ENCODE peak calls at places on chromosomes 4 and X, in four cellular contexts. Q is cardiac muscle cell, H is NB4, X is astrocyte. V is an unnamed sample.

GRCh38 chrX:132957211-132958085 is 981 bp downstream of the HS6ST2 start:
- DNase-seq in X (peak; percentile 10), Q (peak; percentile 67), H (no peak), V (no peak)

GRCh38 chr4:77782102-77782835 is 36.9 kb downstream of the CNOT6L start:
- DNase-seq in Q (no peak), X (no peak), H (no peak), V (no peak)

GRCh38 chr4:52869196-52869595 is 7.1 kb downstream of the RASL11B start:
- DNase-seq in Q (no peak), H (no peak), X (no peak), V (no peak)

GRCh38 chr4:36218121-36218520 is 26.2 kb downstream of the ARAP2 start:
- DNase-seq in X (no peak), H (no peak), Q (no peak), V (no peak)

GRCh38 chrX:30831082-30831481 is 58.0 kb downstream of the TAB3 start:
- DNase-seq in X (peak; percentile 11), H (no peak), Q (no peak), V (no peak)

GRCh38 chr4:71882113-71882512 is 98.2 kb upstream of the GC start:
- DNase-seq in Q (no peak), X (no peak), H (no peak), V (no peak)

GRCh38 chr4:152972821-152973613 is 36.9 kb downstream of the FHDC1 start:
- DNase-seq in Q (no peak), H (no peak), X (peak; percentile 100), V (no peak)

GRCh38 chr4:164926301-164926700 is 49.3 kb downstream of the APELA start:
- DNase-seq in H (no peak), X (no peak), Q (no peak), V (no peak)

GRCh38 chr4:153465583-153465921 is 608 bp upstream of the TMEM131L start:
- DNase-seq in X (no peak), H (peak; percentile 72), Q (peak; percentile 52), V (no peak)

GRCh38 chr4:8236141-8236919 is 33.2 kb upstream of the HTRA3 start:
- DNase-seq in Q (no peak), H (no peak), X (no peak), V (no peak)

DNA sequence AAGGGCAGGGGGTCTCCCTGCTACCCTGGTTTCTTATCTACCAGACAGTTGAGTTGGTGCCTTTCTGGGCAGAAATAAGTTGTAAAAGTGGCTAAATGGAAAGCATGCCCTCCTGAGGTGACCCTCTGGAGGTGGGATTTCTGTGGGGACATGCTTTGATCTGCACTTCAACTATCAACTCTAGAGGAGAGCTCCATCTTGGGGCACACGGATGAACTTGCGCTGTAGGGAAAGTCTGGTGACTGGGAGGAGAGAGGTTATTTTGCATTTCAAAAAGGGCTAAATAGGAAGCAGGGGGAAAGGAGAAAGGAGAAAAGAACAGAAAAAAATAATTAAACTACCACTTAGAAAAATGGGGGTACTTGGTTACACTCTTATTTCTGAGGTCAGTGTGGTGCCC is 12.7 kb upstream of the RHOXF2B start:
- DNase-seq in Q (no peak), X (no peak), H (peak; percentile 39), V (no peak)
- TF ChIP-seq CTCF in Q (no peak), X (no peak), H (peak; percentile 34), V (no peak)

GRCh38 chr4:61511716-61512488 is 311.8 kb downstream of the ADGRL3 start:
- DNase-seq in Q (no peak), X (peak; percentile 76), H (no peak), V (no peak)
- TF ChIP-seq CTCF in Q (no peak), X (no peak), H (no peak), V (no peak)

DNA sequence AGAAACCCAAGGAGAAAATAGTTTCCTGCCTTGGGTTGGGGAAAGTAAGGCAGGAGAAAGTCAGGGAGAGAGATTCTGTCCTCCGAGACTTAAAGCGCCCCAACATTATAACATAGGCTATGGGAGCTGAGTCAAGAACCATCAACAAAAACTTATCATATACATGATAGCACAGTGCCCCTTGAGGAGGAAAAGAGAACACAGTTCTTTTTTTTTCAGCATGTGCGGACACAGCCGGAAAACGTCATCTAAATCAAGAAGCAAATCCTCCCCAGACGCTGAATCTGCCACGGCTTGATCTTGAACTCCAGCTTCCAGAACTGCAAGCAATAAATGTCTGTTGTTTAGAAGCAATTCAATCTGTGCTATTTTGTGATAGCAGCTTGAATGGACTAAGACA is 549.6 kb upstream of the PRKX start:
- DNase-seq in X (no peak), Q (peak; percentile 13), H (peak; percentile 14), V (no peak)
- TF ChIP-seq CTCF in X (no peak), Q (no peak), H (peak; percentile 24), V (no peak)

DNA sequence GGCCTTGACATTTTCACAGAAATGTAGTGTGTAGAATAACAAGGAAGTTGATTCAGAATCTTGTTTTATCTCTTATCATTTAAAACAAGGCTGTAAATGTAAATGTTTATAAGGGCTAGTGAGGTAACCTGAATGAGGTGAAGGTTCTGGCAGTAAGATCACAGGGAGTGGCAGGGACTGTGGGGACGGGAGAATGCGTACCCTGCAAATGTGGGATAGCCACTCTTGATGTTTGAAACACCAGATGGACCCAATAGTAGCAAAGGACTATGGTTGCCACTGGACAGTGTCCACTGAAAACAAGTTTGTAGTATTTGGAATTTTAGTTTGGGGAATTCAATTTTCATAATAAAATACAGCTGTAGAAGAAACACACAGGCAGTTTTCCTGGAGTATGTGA is 155.3 kb downstream of the FHIP1A start:
- DNase-seq in X (no peak), H (no peak), Q (no peak), V (no peak)
- TF ChIP-seq CTCF in X (no peak), H (no peak), Q (no peak), V (no peak)

DNA sequence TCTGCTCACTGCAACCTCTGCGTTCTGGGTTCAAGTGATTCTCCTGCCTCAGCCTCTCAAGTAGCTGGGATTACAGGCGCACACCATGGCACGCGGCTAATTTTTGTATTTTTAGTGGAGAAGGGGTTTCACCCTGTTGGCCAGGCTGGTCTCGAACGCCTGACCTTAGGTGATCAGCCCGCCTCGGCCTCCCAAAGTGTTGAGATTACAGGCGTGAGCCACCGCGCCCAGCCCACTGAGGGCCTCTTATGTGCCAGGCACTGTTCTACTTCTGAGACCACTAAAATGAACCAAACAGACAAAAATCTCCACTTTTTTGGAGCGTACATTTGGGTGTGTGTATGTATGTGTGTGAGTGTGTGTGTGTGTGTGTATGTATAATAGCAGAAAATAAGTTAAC is 117.2 kb upstream of the H2AZ1 start:
- DNase-seq in H (no peak), X (no peak), Q (no peak), V (no peak)
- TF ChIP-seq CTCF in H (no peak), X (no peak), Q (no peak), V (no peak)

GRCh38 chr4:83961575-83961974 is 425.7 kb downstream of the GPAT3 start:
- DNase-seq in H (peak; percentile 14), X (peak; percentile 10), Q (no peak), V (no peak)
- TF ChIP-seq CTCF in H (no peak), X (peak; percentile 20), Q (no peak), V (no peak)

V was measured in CD14-positive monocyte.